ENCODE peak calls at places on chromosome 6, in seven cellular contexts. G is cardiac fibroblast; O is EL; E is stimulated activated naive B cell treated with anti-CD40 and anti-IgM and Interleukin-4, amounts not matched to agents 10 μg/mL and 1 μg/mL and 100 μg/mL, for 72 hours; V is CD4-positive, CD25-positive, alpha-beta regulatory T cell; W is stimulated activated CD4-positive, alpha-beta T cell treated with anti-CD3 and anti-CD28 coated beads, Interleukin-4, amount 100 ng/mL, for 48 hours; J is adrenal gland. I is an unnamed sample.

GRCh38 chr6:332671-333070 is 40.4 kb downstream of the DUSP22 start:
- DNase-seq in G (peak), O (no peak), E (no peak), V (no peak), W (no peak), J (no peak), I (no peak)

GRCh38 chr6:113170454-113170853 is 686.7 kb upstream of the MARCKS start:
- DNase-seq in G (no peak), O (no peak), E (no peak), V (no peak), W (no peak), J (no peak), I (no peak)

GRCh38 chr6:13810688-13811446 is 3.5 kb downstream of the MCUR1 start:
- DNase-seq in G (no peak), O (no peak), E (no peak), V (no peak), W (no peak), J (no peak), I (no peak)

GRCh38 chr6:144064831-144065668 is 30.3 kb downstream of the SF3B5 start:
- DNase-seq in G (no peak), O (no peak), E (peak), V (peak), W (peak), J (no peak), I (no peak)

GRCh38 chr6:54586251-54586650 is 260.3 kb upstream of the FAM83B start:
- DNase-seq in G (peak), O (peak), E (no peak), V (no peak), W (no peak), J (no peak), I (no peak)

GRCh38 chr6:170289108-170289931 is 1.6 kb downstream of the DLL1 start:
- DNase-seq in G (no peak), O (no peak), E (no peak), V (peak), W (no peak), J (no peak), I (no peak)

GRCh38 chr6:158654960-158655485 is 5.2 kb downstream of the SYTL3 start:
- DNase-seq in G (peak), O (peak), E (no peak), V (peak), W (no peak), J (no peak), I (no peak)

GRCh38 chr6:131981624-131981978 is 30.4 kb upstream of the CCN2 start:
- DNase-seq in G (no peak), O (no peak), E (no peak), V (no peak), W (no peak), J (no peak), I (no peak)

GRCh38 chr6:132515386-132515785 is 2.5 kb upstream of the STX7 start:
- DNase-seq in G (no peak), O (no peak), E (no peak), V (no peak), W (no peak), J (no peak), I (no peak)

GRCh38 chr6:52653151-52653550 is 17.8 kb upstream of the TMEM14A start:
- DNase-seq in G (no peak), O (no peak), E (no peak), V (no peak), W (no peak), J (no peak), I (no peak)

GRCh38 chr6:138805431-138805830 is 9.5 kb downstream of the ECT2L start:
- DNase-seq in G (peak), O (peak), E (no peak), V (no peak), W (no peak), J (no peak), I (no peak)

GRCh38 chr6:22448311-22448711 is 121.1 kb upstream of the HDGFL1 start:
- DNase-seq in G (peak), O (peak), E (no peak), V (no peak), W (no peak), J (no peak), I (no peak)

GRCh38 chr6:124200661-124201060 is 397.0 kb downstream of the NKAIN2 start:
- DNase-seq in G (no peak), O (no peak), E (no peak), V (no peak), W (no peak), J (no peak), I (no peak)

GRCh38 chr6:32607263-32607987 is 17.8 kb upstream of the HLA-DRB1 start:
- DNase-seq in G (no peak), O (no peak), E (peak), V (no peak), W (no peak), J (no peak), I (no peak)

GRCh38 chr6:109478222-109478805 is 4.7 kb downstream of the ZBTB24 start:
- DNase-seq in G (no peak), O (no peak), E (no peak), V (no peak), W (no peak), J (no peak), I (no peak)

GRCh38 chr6:140382351-140382750 is 1007.9 kb upstream of the CITED2 start:
- DNase-seq in G (no peak), O (no peak), E (no peak), V (no peak), W (no peak), J (no peak), I (no peak)

GRCh38 chr6:139747154-139747553 is 372.7 kb upstream of the CITED2 start:
- DNase-seq in G (no peak), O (no peak), E (no peak), V (no peak), W (no peak), J (no peak), I (no peak)

GRCh38 chr6:108164815-108165706 is 761 bp upstream of the NR2E1 start:
- DNase-seq in G (no peak), O (no peak), E (no peak), V (no peak), W (no peak), J (no peak), I (no peak)

GRCh38 chr6:153976921-153977693 is 61.9 kb upstream of the OPRM1 start:
- DNase-seq in G (no peak), O (peak), E (no peak), V (peak), W (no peak), J (no peak), I (no peak)

GRCh38 chr6:36350681-36351091 is 14.0 kb upstream of the BNIP5 start:
- DNase-seq in G (peak), O (peak), E (no peak), V (no peak), W (no peak), J (no peak), I (no peak)

GRCh38 chr6:111087871-111088667 is 766 bp downstream of the SLC16A10 start:
- DNase-seq in G (no peak), O (peak), E (peak), V (peak), W (peak), J (peak), I (peak)

GRCh38 chr6:150142304-150142656 is 564 bp upstream of the PPP1R14C start:
- DNase-seq in G (peak), O (peak), E (no peak), V (no peak), W (no peak), J (no peak), I (no peak)

GRCh38 chr6:118618676-118619377 is 32.6 kb downstream of the CEP85L start:
- DNase-seq in G (peak), O (peak), E (peak), V (peak), W (peak), J (peak), I (peak)

GRCh38 chr6:50610562-50610961 is 102.8 kb upstream of the TFAP2D start:
- DNase-seq in G (no peak), O (no peak), E (no peak), V (no peak), W (no peak), J (no peak), I (no peak)

GRCh38 chr6:108361312-108361932 is 66.6 kb downstream of the AFG1L start:
- DNase-seq in G (peak), O (peak), E (no peak), V (no peak), W (no peak), J (no peak), I (no peak)

GRCh38 chr6:165641672-165642156 is 21.3 kb downstream of the PDE10A start:
- DNase-seq in G (no peak), O (no peak), E (no peak), V (no peak), W (no peak), J (no peak), I (no peak)